ENCODE peak calls at places on chromosomes 16 and 17, in four cellular contexts. S, D, Q and B are unnamed samples.

GRCh38 chr17:40325156-40326013 is 16.4 kb downstream of the RARA start:
- DNase-seq in Q (no peak), D (no peak), S (no peak), B (no peak)

GRCh38 chr17:13522749-13523148 is 79.0 kb downstream of the HS3ST3A1 start:
- DNase-seq in D (no peak), Q (no peak), S (no peak), B (no peak)

GRCh38 chr17:15777717-15778116 is 45.6 kb downstream of the TBC1D26 start:
- DNase-seq in D (no peak), S (no peak), Q (no peak), B (no peak)

GRCh38 chr17:62680541-62681052 is 53.1 kb downstream of the MRC2 start:
- DNase-seq in D (no peak), Q (no peak), S (no peak), B (no peak)

GRCh38 chr17:30164531-30164930 is 47.9 kb downstream of the NSRP1 start:
- DNase-seq in D (no peak), Q (no peak), S (no peak), B (no peak)

GRCh38 chr17:60258313-60258712 is 108.5 kb downstream of the CA4 start:
- DNase-seq in S (no peak), D (no peak), Q (no peak), B (no peak)

GRCh38 chr17:1087381-1088241 is 90.7 kb downstream of the TIMM22 start:
- DNase-seq in D (no peak), S (peak), Q (no peak), B (no peak)

GRCh38 chr17:83056583-83057396 is 22.6 kb upstream of the METRNL start:
- DNase-seq in S (peak), D (no peak), Q (no peak), B (no peak)

GRCh38 chr17:36731806-36732205 is 130.4 kb downstream of the MRM1 start:
- DNase-seq in Q (no peak), D (no peak), S (no peak), B (no peak)

GRCh38 chr17:74430706-74431567 is 951 bp upstream of the GPRC5C start:
- DNase-seq in S (peak), Q (peak), D (peak), B (peak)

GRCh38 chr16:29784901-29785500 is 5.5 kb upstream of the KIF22 start:
- DNase-seq in S (no peak), D (no peak), Q (no peak), B (peak)

GRCh38 chr16:2001456-2002355 is 7.9 kb downstream of the ZNF598 start:
- DNase-seq in Q (no peak), D (no peak), S (no peak), B (no peak)

GRCh38 chr16:84266451-84266850 is 26.6 kb upstream of the KCNG4 start:
- DNase-seq in D (peak), Q (peak), S (peak), B (peak)

GRCh38 chr16:84619103-84619460 is 1.2 kb upstream of the COTL1 start:
- DNase-seq in S (no peak), Q (no peak), D (no peak), B (no peak)

GRCh38 chr17:11935734-11936406 is 61.4 kb downstream of the ZNF18 start:
- DNase-seq in D (peak), Q (no peak), S (peak), B (peak)

GRCh38 chr16:1188781-1189189 is 35.9 kb downstream of the CACNA1H start:
- DNase-seq in D (no peak), Q (no peak), S (no peak), B (peak)

GRCh38 chr17:73151888-73152633 is 12.7 kb upstream of the SSTR2 start:
- DNase-seq in S (no peak), D (peak), Q (no peak), B (no peak)

GRCh38 chr17:49574283-49574892 is 1.3 kb upstream of the NXPH3 start:
- DNase-seq in D (no peak), S (peak), Q (no peak), B (no peak)

GRCh38 chr16:50490828-50491227 is 57.4 kb upstream of the NKD1 start:
- DNase-seq in Q (no peak), S (no peak), D (no peak), B (no peak)

GRCh38 chr16:23296994-23297393 is 5.1 kb upstream of the SCNN1B start:
- DNase-seq in D (peak), Q (no peak), S (peak), B (no peak)

GRCh38 chr16:86942469-86943175 is 364.3 kb downstream of the FOXL1 start:
- DNase-seq in Q (no peak), D (no peak), S (no peak), B (no peak)

GRCh38 chr17:61456688-61457225 is 4.5 kb downstream of the TBX4 start:
- DNase-seq in S (no peak), D (no peak), Q (no peak), B (no peak)

GRCh38 chr17:38877130-38877851 is 7.4 kb downstream of the LASP1 start:
- DNase-seq in D (no peak), S (no peak), Q (no peak), B (no peak)

GRCh38 chr17:57810740-57811632 is 38.9 kb downstream of the MRPS23 start:
- DNase-seq in D (peak), Q (no peak), S (peak), B (peak)

GRCh38 chr17:50779747-50780363 is 12.5 kb upstream of the ANKRD40CL start:
- DNase-seq in D (no peak), Q (no peak), S (no peak), B (no peak)

GRCh38 chr17:285751-286422 is 66.7 kb downstream of the RPH3AL start:
- DNase-seq in S (no peak), D (no peak), Q (no peak), B (no peak)

DNA sequence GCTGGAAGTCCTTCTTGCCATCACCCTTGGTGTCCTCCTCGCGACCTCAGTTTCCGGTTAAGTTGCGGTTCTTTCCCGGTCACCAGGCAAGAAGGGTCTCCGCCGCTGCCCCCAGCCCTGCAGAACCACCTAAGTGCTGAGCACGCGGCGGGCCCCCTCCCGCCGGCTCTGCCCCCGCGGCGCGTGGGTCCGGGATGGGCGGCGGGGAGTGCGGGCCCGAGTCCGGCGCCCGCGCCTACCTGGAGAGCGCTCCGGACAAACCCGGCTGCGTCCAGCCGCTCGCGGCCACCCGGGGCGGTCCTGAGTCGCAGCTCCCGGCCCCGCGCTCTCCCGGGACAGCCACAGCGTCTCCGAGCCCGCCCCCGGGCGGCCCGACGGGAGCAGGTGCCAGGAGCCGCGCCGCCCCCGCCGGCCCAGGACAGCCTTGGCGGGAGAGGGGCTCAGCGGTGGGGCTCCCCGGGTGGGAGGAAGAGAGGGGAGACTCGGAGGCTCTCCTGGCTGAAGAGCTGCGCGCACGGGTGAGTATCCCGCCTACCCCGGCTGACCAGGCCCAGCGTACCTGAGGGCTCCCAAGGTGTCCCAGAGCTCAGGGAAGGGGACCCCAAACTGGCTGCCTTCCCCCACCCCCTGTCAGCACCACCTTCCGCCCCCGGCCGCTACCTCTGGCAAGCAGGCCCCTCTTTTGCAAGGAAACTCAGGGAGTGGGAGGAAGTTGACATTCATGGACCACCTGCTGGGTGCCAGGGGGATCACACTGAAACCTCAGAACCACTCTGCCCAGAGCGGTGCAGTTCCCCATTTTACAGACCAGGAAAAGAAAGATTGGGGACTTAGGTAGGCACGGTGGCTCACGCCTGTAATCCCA is 22.2 kb upstream of the C17orf113 start:
- DNase-seq in Q (no peak), S (peak), D (no peak), B (no peak)
- TF ChIP-seq MXI1 in Q (no peak), S (no peak), D (no peak), B (no peak)

GRCh38 chr16:19297454-19297853 is 11.9 kb downstream of the CLEC19A start:
- DNase-seq in D (no peak), S (no peak), Q (no peak), B (no peak)
- TF ChIP-seq MXI1 in D (no peak), S (no peak), Q (no peak), B (no peak)

GRCh38 chr16:57303910-57304168 is 19.4 kb upstream of the PLLP start:
- DNase-seq in D (no peak), S (no peak), Q (no peak), B (no peak)
- TF ChIP-seq MXI1 in D (no peak), S (no peak), Q (no peak), B (no peak)

DNA sequence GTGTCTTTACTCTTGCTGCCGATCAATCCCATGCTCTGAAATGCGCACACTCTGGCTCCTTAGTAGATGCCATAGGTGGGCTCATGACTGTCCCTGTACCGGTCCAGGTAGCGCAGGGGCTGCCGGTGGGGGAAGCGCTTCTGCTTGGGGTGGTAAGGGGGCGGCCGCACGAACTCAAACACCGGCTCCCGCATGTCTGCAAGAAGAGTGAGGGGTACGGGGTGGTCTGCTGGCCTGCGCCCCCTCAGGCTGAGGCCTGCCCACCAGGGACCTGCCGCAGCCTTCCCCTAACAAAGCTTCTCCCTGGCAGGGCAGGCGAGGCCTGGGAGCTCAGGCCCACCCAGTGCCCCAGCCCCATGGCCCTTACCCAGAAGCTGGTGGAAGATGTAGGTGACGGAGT is 2.0 kb upstream of the TRIM65 start:
- DNase-seq in S (no peak), Q (no peak), D (no peak), B (no peak)
- TF ChIP-seq MXI1 in S (no peak), Q (no peak), D (no peak), B (no peak)

GRCh38 chr16:20851601-20852000 is 45.3 kb downstream of the REXO5 start:
- DNase-seq in Q (no peak), D (peak), S (no peak), B (peak)
- TF ChIP-seq MXI1 in Q (no peak), D (no peak), S (no peak), B (no peak)